ENCODE peak calls at places on chromosomes 12 and 14, in seven cellular contexts. K, Q, C, F, V, P and D are unnamed samples.

GRCh38 chr12:53652366-53652765 is 23.5 kb downstream of the ATP5MC2 start:
- DNase-seq in K (no peak), P (no peak), Q (no peak), V (peak; percentile 51), C (no peak), F (no peak), D (peak; percentile 67)

GRCh38 chr12:31849090-31849687 is 110.0 kb upstream of the RESF1 start:
- DNase-seq in P (no peak), V (no peak), F (no peak), C (no peak), K (peak; percentile 48), Q (no peak), D (no peak)

GRCh38 chr12:117907108-117907689 is 61.6 kb downstream of the KSR2 start:
- DNase-seq in K (no peak), P (peak; percentile 32), F (no peak), Q (no peak), V (no peak), C (no peak), D (no peak)

GRCh38 chr14:19743256-19743655 is at the start of gene OR4Q3:
- DNase-seq in C (no peak), P (no peak), F (no peak), V (no peak), K (no peak), Q (no peak), D (no peak)

GRCh38 chr12:7646178-7646475 is 19.6 kb downstream of the APOBEC1 start:
- DNase-seq in C (no peak), K (no peak), Q (no peak), F (no peak), P (no peak), V (no peak), D (no peak)

GRCh38 chr12:92863255-92863654 is 65.8 kb downstream of the EEA1 start:
- DNase-seq in P (no peak), K (no peak), C (no peak), F (no peak), V (no peak), Q (no peak), D (no peak)

GRCh38 chr14:105303949-105304348 is 3.1 kb upstream of the BRF1 start:
- DNase-seq in Q (no peak), P (no peak), V (no peak), F (no peak), K (no peak), C (no peak), D (no peak)

GRCh38 chr12:105275997-105276760 is 40.2 kb upstream of the APPL2 start:
- DNase-seq in K (no peak), Q (no peak), V (no peak), P (no peak), F (no peak), C (no peak), D (no peak)

GRCh38 chr12:110316861-110317260 is 35.8 kb downstream of the ATP2A2 start:
- DNase-seq in V (peak; percentile 85), Q (no peak), P (no peak), C (no peak), K (peak; percentile 17), F (peak; percentile 56), D (peak; percentile 36)

GRCh38 chr12:91846466-91847055 is 299.1 kb downstream of the BTG1 start:
- DNase-seq in V (no peak), F (no peak), C (no peak), K (peak; percentile 29), P (no peak), Q (no peak), D (no peak)

GRCh38 chr12:98352218-98352811 is 163.1 kb upstream of the TMPO start:
- DNase-seq in F (peak; percentile 34), C (no peak), P (no peak), Q (no peak), V (peak; percentile 11), K (peak; percentile 44), D (peak; percentile 56)

GRCh38 chr12:3204143-3204542 is 127.0 kb downstream of the TSPAN9 start:
- DNase-seq in Q (no peak), K (no peak), C (no peak), V (no peak), F (no peak), P (no peak), D (no peak)

GRCh38 chr12:22765731-22766130 is 140.8 kb downstream of the ETNK1 start:
- DNase-seq in C (no peak), F (no peak), P (no peak), K (no peak), V (no peak), Q (no peak), D (no peak)

GRCh38 chr14:38297681-38298080 is 41.8 kb upstream of the CLEC14A start:
- DNase-seq in Q (no peak), F (no peak), C (no peak), V (no peak), P (no peak), K (no peak), D (no peak)

GRCh38 chr12:12645485-12645884 is 33.8 kb downstream of the CREBL2 start:
- DNase-seq in F (no peak), K (peak; percentile 80), P (no peak), V (no peak), Q (no peak), C (no peak), D (no peak)

GRCh38 chr12:74370608-74371216 is 166.9 kb upstream of the ATXN7L3B start:
- DNase-seq in K (no peak), V (no peak), P (no peak), C (no peak), F (no peak), Q (no peak), D (no peak)

GRCh38 chr12:91978143-91978542 is 167.5 kb downstream of the BTG1 start:
- DNase-seq in K (no peak), C (no peak), F (no peak), P (no peak), Q (no peak), V (no peak), D (no peak)

GRCh38 chr14:106378191-106378590 is 851.8 kb downstream of the TMEM121 start:
- DNase-seq in V (no peak), F (no peak), Q (no peak), C (no peak), P (no peak), K (no peak), D (no peak)

GRCh38 chr14:106377432-106377831 is 851.0 kb downstream of the TMEM121 start:
- DNase-seq in K (no peak), Q (no peak), F (no peak), P (no peak), C (no peak), V (no peak), D (no peak)

DNA sequence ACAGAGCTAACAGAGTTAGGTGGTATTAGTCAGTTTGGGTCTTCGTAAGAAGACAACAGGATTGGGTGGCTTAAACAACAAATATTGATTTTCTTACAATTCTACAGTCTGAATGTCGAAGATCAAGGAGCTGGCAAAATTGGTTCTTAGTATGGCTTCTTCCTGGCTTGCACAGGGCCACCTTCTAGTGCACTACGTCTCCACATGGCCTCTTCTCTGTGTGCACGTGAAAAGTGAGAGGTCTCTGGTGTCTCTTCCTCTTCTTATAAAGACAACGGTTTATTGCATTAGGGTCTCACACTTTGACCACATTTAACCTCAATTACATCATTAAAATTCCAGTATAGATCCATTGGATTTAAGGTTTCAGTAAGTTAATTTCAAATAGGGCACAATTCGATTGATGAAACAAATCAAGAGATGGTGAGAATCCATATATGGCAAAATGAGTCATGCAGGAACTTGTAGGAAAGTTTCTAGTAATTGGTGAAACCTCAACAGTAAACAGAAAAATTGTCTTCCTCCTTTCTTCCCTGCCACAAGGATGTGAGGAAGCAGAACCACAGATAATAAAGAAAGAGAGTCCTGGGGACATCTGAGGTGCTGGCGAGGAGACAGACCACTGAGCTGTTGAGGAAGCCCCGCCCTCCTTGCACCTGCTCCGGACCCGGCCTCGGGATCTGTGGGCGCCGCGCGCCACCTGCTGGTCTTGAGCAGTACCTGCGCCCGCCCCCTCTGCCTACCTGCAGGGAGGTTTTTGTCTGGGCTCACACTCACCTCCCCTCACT is 846.7 kb downstream of the TMEM121 start:
- DNase-seq in F (no peak), K (peak; percentile 80), C (no peak), V (no peak), Q (no peak), P (peak; percentile 73), D (no peak)
- TF ChIP-seq CTCF in F (no peak), K (peak; percentile 76), C (no peak), V (peak; percentile 8), Q (no peak), P (peak; percentile 35), D (no peak)

GRCh38 chr14:97274626-97275025 is 477.4 kb downstream of the VRK1 start:
- DNase-seq in V (no peak), K (no peak), F (no peak), P (no peak), C (no peak), Q (no peak), D (no peak)

GRCh38 chr14:97273540-97273939 is 476.4 kb downstream of the VRK1 start:
- DNase-seq in F (no peak), C (no peak), V (no peak), K (no peak), P (no peak), Q (no peak), D (no peak)

GRCh38 chr14:97277711-97278110 is 480.5 kb downstream of the VRK1 start:
- DNase-seq in Q (no peak), C (no peak), F (no peak), P (no peak), V (no peak), K (no peak), D (no peak)

GRCh38 chr14:97276573-97276972 is 479.4 kb downstream of the VRK1 start:
- DNase-seq in K (no peak), C (no peak), F (no peak), Q (no peak), P (no peak), V (no peak), D (peak; percentile 33)

GRCh38 chr14:97275276-97275675 is 478.1 kb downstream of the VRK1 start:
- DNase-seq in F (no peak), K (no peak), Q (no peak), P (no peak), V (no peak), C (no peak), D (no peak)
- H3K4me3 ChIP-seq in F (no peak overlapping the region), K (no peak overlapping the region), Q (no peak overlapping the region), P (no peak overlapping the region), V (no peak overlapping the region), C (no peak overlapping the region), D (no peak overlapping the region)

DNA sequence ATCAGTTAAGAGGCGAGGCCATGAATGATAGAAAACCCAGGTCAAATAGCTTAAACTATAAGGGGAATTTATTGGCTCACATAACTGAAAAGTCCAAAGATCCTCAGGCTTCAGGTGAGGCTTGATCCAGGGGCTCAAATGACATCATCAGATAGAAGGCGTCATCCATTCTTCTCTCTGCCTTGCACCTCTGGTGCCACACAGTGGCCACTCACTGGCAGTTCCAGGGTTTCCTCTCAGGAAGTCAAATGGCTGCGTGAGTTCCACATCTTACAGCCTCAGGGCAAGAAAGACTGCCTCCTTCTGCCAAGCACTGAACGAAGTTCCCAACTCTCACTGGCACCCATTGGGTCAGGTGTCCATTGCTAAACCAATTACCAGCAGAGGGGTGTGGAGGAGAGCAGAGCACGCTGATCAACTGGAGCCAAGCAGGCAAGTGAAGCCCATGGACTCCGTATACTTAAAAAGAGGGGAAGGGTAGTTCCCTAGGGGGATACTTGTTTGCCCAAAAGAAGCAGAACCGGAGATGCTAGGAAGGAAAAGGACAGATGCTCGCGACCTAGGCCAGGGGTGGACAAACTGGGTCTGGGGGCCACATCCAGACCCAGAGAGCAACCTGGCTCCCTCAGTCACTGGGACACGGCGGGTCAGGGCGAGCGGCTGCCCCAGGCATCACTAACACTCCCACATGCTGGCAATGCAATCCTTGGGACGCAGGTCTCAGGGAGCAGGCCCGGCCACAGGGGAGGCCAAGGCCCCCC is 69.3 kb downstream of the SERPINA3 start:
- DNase-seq in V (peak; percentile 8), Q (no peak), P (peak; percentile 32), C (peak; percentile 60), F (no peak), K (peak; percentile 21), D (no peak)
- TF ChIP-seq CTCF in V (peak; percentile 64), Q (no peak), P (no peak), C (no peak), F (peak; percentile 65), K (peak; percentile 42), D (peak; percentile 61)

GRCh38 chr12:23949212-23950010 is at the start of gene SOX5:
- DNase-seq in P (peak; percentile 28), F (peak; percentile 33), C (no peak), V (no peak), K (no peak), Q (peak; percentile 60), D (peak; percentile 41)
- H3K4me3 ChIP-seq in P (peak within 1 kb of the TSS; percentile 46), F (peak within 1 kb of the TSS; percentile 60), C (peak within 1 kb of the TSS; percentile 35), V (no peak within 1 kb of the TSS), K (no peak within 1 kb of the TSS), Q (peak within 1 kb of the TSS; percentile 46), D (peak within 1 kb of the TSS; percentile 48)